ENCODE peak calls at places on chromosomes 1 and 21, in four cellular contexts. One of them, this sample, is unnamed.

GRCh38 chr1:223831755-223832636 is 13.8 kb downstream of the TP53BP2 start:
- DNase-seq in AG08396: peak
- DNase-seq in Calu3: no peak
- DNase-seq in non-pigmented ciliary epithelial cell: no peak
- DNase-seq in this sample: no peak

GRCh38 chr21:45996311-45997204 is 15.0 kb downstream of the COL6A1 start:
- DNase-seq in non-pigmented ciliary epithelial cell: no peak
- DNase-seq in Calu3: no peak
- DNase-seq in AG08396: no peak
- DNase-seq in this sample: no peak

GRCh38 chr1:5271264-5271663 is 616.9 kb downstream of the AJAP1 start:
- DNase-seq in Calu3: no peak
- DNase-seq in non-pigmented ciliary epithelial cell: no peak
- DNase-seq in AG08396: no peak
- DNase-seq in this sample: no peak

GRCh38 chr1:244651956-244652698 is 799 bp upstream of the DESI2 start:
- DNase-seq in Calu3: no peak
- DNase-seq in non-pigmented ciliary epithelial cell: no peak
- DNase-seq in AG08396: no peak
- DNase-seq in this sample: no peak

GRCh38 chr1:1000357-1001056 is 610 bp upstream of the HES4 start:
- DNase-seq in AG08396: peak
- DNase-seq in Calu3: peak
- DNase-seq in non-pigmented ciliary epithelial cell: no peak
- DNase-seq in this sample: peak

GRCh38 chr1:111593403-111594127 is 26.0 kb upstream of the RAP1A start:
- DNase-seq in Calu3: no peak
- DNase-seq in AG08396: peak
- DNase-seq in non-pigmented ciliary epithelial cell: no peak
- DNase-seq in this sample: no peak

GRCh38 chr1:71273326-71273725 is 192.5 kb upstream of the ZRANB2 start:
- DNase-seq in non-pigmented ciliary epithelial cell: no peak
- DNase-seq in Calu3: no peak
- DNase-seq in AG08396: no peak
- DNase-seq in this sample: no peak

GRCh38 chr1:72724951-72725863 is 442.9 kb upstream of the NEGR1 start:
- DNase-seq in non-pigmented ciliary epithelial cell: no peak
- DNase-seq in AG08396: no peak
- DNase-seq in Calu3: no peak
- DNase-seq in this sample: no peak

GRCh38 chr1:160400646-160401486 is 502 bp downstream of the VANGL2 start:
- DNase-seq in non-pigmented ciliary epithelial cell: no peak
- DNase-seq in AG08396: no peak
- DNase-seq in Calu3: no peak
- DNase-seq in this sample: no peak

This sample was measured in CD4-positive, alpha-beta T cell.